ENCODE peak calls at places on chromosomes 1 and 21, in nine cellular contexts. D is hepatocyte, Y is H9, Z is suprapubic skin, U is GM23338, Q is right atrium auricular region, T is fibroblast of lung, G is ovary, N is A549. X is an unnamed sample.

GRCh38 chr1:30132602-30133271 is 590.6 kb downstream of the MATN1 start:
- DNase-seq in D (no peak), Y (no peak), Z (no peak), U (no peak), Q (no peak), T (no peak), G (no peak), N (no peak), X (no peak)

GRCh38 chr1:207959141-207959825 is 48.4 kb upstream of the CD34 start:
- DNase-seq in D (peak; percentile 62), Y (peak; percentile 39), Z (peak; percentile 90), U (peak; percentile 77), Q (peak; percentile 89), T (peak; percentile 40), G (peak; percentile 92), N (no peak), X (peak; percentile 92)

GRCh38 chr1:232110281-232111090 is 483.9 kb downstream of the DISC1 start:
- DNase-seq in D (peak; percentile 16), Y (peak; percentile 80), Z (no peak), U (peak; percentile 88), Q (no peak), T (peak; percentile 18), G (no peak), N (no peak), X (no peak)

GRCh38 chr1:186535388-186536133 is 74.6 kb upstream of the PDC start:
- DNase-seq in D (peak; percentile 38), Y (no peak), Z (no peak), U (no peak), Q (no peak), T (peak; percentile 89), G (no peak), N (peak; percentile 32), X (no peak)

GRCh38 chr1:24525606-24526005 is 23.0 kb downstream of the RCAN3 start:
- DNase-seq in D (no peak), Y (no peak), Z (no peak), U (no peak), Q (no peak), T (no peak), G (no peak), N (no peak), X (no peak)

GRCh38 chr1:160795951-160796383 is at the start of gene LY9:
- DNase-seq in D (no peak), Y (no peak), Z (no peak), U (no peak), Q (no peak), T (no peak), G (no peak), N (no peak), X (no peak)

GRCh38 chr1:246151796-246152434 is 355.2 kb downstream of the SMYD3 start:
- DNase-seq in D (no peak), Y (peak; percentile 49), Z (no peak), U (peak; percentile 50), Q (no peak), T (no peak), G (no peak), N (peak; percentile 10), X (no peak)

GRCh38 chr1:211577826-211578639 is 928 bp downstream of the SLC30A1 start:
- DNase-seq in D (peak; percentile 88), Y (peak; percentile 91), Z (peak; percentile 80), U (peak; percentile 96), Q (peak; percentile 78), T (peak; percentile 59), G (peak; percentile 72), N (peak; percentile 84), X (peak; percentile 84)

GRCh38 chr1:24152631-24153494 is 9.9 kb upstream of the IL22RA1 start:
- DNase-seq in D (no peak), Y (peak; percentile 33), Z (no peak), U (no peak), Q (no peak), T (no peak), G (no peak), N (no peak), X (no peak)

GRCh38 chr21:30613836-30614235 is at the start of gene KRTAP6-1:
- DNase-seq in D (no peak), Y (no peak), Z (no peak), U (no peak), Q (no peak), T (no peak), G (no peak), N (no peak), X (no peak)

GRCh38 chr1:183544598-183545297 is 45.5 kb downstream of the NCF2 start:
- DNase-seq in D (peak; percentile 62), Y (no peak), Z (no peak), U (peak; percentile 28), Q (no peak), T (no peak), G (no peak), N (no peak), X (no peak)

GRCh38 chr1:226638608-226639007 is 90.0 kb downstream of the STUM start:
- DNase-seq in D (no peak), Y (no peak), Z (peak; percentile 64), U (no peak), Q (no peak), T (no peak), G (peak; percentile 34), N (no peak), X (no peak)

GRCh38 chr1:152022521-152022920 is 14.3 kb downstream of the S100A11 start:
- DNase-seq in D (no peak), Y (no peak), Z (no peak), U (no peak), Q (no peak), T (no peak), G (no peak), N (no peak), X (no peak)

GRCh38 chr1:152021557-152021956 is 15.2 kb downstream of the S100A11 start:
- DNase-seq in D (no peak), Y (no peak), Z (no peak), U (no peak), Q (no peak), T (no peak), G (no peak), N (no peak), X (no peak)

GRCh38 chr1:152014943-152015342 is 21.3 kb upstream of the S100A10 start:
- DNase-seq in D (no peak), Y (no peak), Z (no peak), U (no peak), Q (no peak), T (no peak), G (no peak), N (no peak), X (no peak)

GRCh38 chr1:152015766-152016165 is 21.0 kb downstream of the S100A11 start:
- DNase-seq in D (no peak), Y (no peak), Z (no peak), U (no peak), Q (no peak), T (no peak), G (no peak), N (no peak), X (no peak)

GRCh38 chr1:152018537-152018936 is 18.3 kb downstream of the S100A11 start:
- DNase-seq in D (no peak), Y (peak; percentile 69), Z (no peak), U (peak; percentile 77), Q (no peak), T (no peak), G (no peak), N (no peak), X (no peak)
- TF ChIP-seq CTCF in D (peak; percentile 20), Y (peak; percentile 81), Z (no peak), U (peak; percentile 72), Q (no peak), T (peak; percentile 46), G (no peak), N (peak; percentile 31), X (no peak)

DNA sequence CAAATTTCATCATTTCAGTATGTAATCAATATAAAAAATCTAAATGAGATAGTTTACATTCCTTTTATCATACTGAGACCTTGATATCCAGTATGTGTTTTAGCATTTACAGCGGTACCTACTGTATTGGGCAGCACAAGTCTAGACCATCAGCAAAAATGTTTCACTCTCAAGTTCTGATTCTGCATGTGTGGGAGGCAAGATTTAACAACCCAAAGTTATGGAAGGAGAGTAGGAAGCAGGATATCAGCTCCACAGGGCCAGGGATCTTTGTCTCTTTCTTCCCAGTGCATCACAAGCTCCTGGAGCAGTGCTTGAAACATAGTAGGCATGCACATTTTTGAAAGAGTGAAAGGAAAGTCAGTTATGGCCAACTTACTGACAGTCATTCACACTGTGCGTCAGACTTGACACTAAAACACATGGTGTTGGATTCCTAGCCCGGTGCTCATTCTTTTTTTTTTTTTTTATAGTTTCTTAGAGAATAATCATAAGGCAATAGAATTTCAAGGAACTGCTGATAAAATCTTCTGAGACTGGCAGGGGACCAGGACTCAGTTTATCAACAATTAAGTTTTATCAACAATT is 6.1 kb downstream of the TENT5C start:
- DNase-seq in D (no peak), Y (no peak), Z (no peak), U (no peak), Q (no peak), T (no peak), G (no peak), N (no peak), X (no peak)
- H3K4me1 ChIP-seq in D (peaks cover 28% of the 10 kb centered on the region), Y (no peaks in the 10 kb centered on the region), Z (peaks cover 28% of the 10 kb centered on the region), U (peaks cover 12% of the 10 kb centered on the region), Q (no peaks in the 10 kb centered on the region), T (peaks cover 14% of the 10 kb centered on the region), G (peaks cover 3% of the 10 kb centered on the region), N (peaks cover 14% of the 10 kb centered on the region), X (peaks cover 56% of the 10 kb centered on the region)

GRCh38 chr1:108767708-108768107 is 21.2 kb downstream of the STXBP3 start:
- DNase-seq in D (no peak), Y (no peak), Z (no peak), U (no peak), Q (no peak), T (no peak), G (no peak), N (no peak), X (no peak)
- TF ChIP-seq CTCF in D (no peak), Y (no peak), Z (no peak), U (no peak), Q (no peak), T (no peak), G (no peak), N (no peak), X (no peak)

GRCh38 chr1:42956739-42957138 is 1.9 kb downstream of the SLC2A1 start:
- DNase-seq in D (no peak), Y (no peak), Z (no peak), U (no peak), Q (no peak), T (no peak), G (no peak), N (no peak), X (no peak)
- H3K4me1 ChIP-seq in D (peaks cover 21% of the 10 kb centered on the region), Y (peaks cover 15% of the 10 kb centered on the region), Z (peaks cover 58% of the 10 kb centered on the region), U (peaks cover 71% of the 10 kb centered on the region), Q (no peaks in the 10 kb centered on the region), T (peaks cover 5% of the 10 kb centered on the region), G (peaks cover 4% of the 10 kb centered on the region), N (peaks cover 68% of the 10 kb centered on the region), X (peaks cover 7% of the 10 kb centered on the region)